ENCODE peak calls at places on chromosomes 4 and X, in five cellular contexts. F is pancreas, N is cardiac muscle cell, M is lung, R is tibial nerve. V is an unnamed sample. For H3K27me3, the result is how much of the 10 kb centered on the place peaks cover.

GRCh38 chr4:142801966-142802365 is 44.1 kb downstream of the INPP4B start:
- DNase-seq in F (no peak), N (no peak), M (no peak), R (no peak), V (no peak)

GRCh38 chr4:165580379-165580905 is 201.6 kb downstream of the CPE start:
- DNase-seq in F (no peak), N (peak), M (no peak), R (no peak), V (no peak)

GRCh38 chr4:139530833-139531427 is 25.1 kb downstream of the SETD7 start:
- DNase-seq in F (peak), N (peak), M (peak), R (no peak), V (peak)

GRCh38 chr4:24809376-24809775 is 14.0 kb downstream of the SOD3 start:
- DNase-seq in F (no peak), N (no peak), M (no peak), R (no peak), V (no peak)

GRCh38 chr4:118086334-118086733 is 52.0 kb downstream of the NDST3 start:
- DNase-seq in F (no peak), N (peak), M (no peak), R (no peak), V (peak)

GRCh38 chrX:7586126-7586525 is 256.8 kb upstream of the VCX start:
- DNase-seq in F (no peak), N (no peak), M (no peak), R (no peak), V (no peak)

GRCh38 chrX:129739591-129739990 is 812 bp downstream of the XPNPEP2 start:
- DNase-seq in F (no peak), N (peak), M (no peak), R (no peak), V (no peak)

GRCh38 chrX:49053223-49054072 is 5.4 kb upstream of the CCDC120 start:
- DNase-seq in F (peak), N (peak), M (peak), R (no peak), V (no peak)

GRCh38 chr4:85761803-85762202 is 286.9 kb downstream of the ARHGAP24 start:
- DNase-seq in F (peak), N (peak), M (no peak), R (peak), V (no peak)

GRCh38 chrX:1442016-1442665 is 10.6 kb downstream of the ASMTL start:
- DNase-seq in F (peak), N (no peak), M (no peak), R (no peak), V (peak)

GRCh38 chrX:85326234-85327059 is 53.0 kb downstream of the POF1B start:
- DNase-seq in F (no peak), N (no peak), M (no peak), R (no peak), V (peak)

GRCh38 chr4:13700196-13701140 is 72.9 kb upstream of the BOD1L1 start:
- DNase-seq in F (no peak), N (peak), M (no peak), R (no peak), V (no peak)

GRCh38 chr4:113141901-113142346 is 92.5 kb downstream of the ANK2 start:
- DNase-seq in F (no peak), N (peak), M (no peak), R (no peak), V (no peak)

GRCh38 chrX:20042221-20042620 is 51.4 kb upstream of the BCLAF3 start:
- DNase-seq in F (no peak), N (no peak), M (no peak), R (no peak), V (no peak)

GRCh38 chrX:48045410-48046311 is 25.8 kb downstream of the ZNF630 start:
- DNase-seq in F (no peak), N (peak), M (peak), R (no peak), V (no peak)

GRCh38 chr4:103032575-103032974 is 13.1 kb upstream of the SLC9B1 start:
- DNase-seq in F (no peak), N (peak), M (no peak), R (no peak), V (no peak)
- TF ChIP-seq CTCF in F (peak), N (peak), M (no peak), R (no peak), V (no peak)

GRCh38 chrX:41002021-41002420 is 83.2 kb upstream of the USP9X start:
- DNase-seq in F (no peak), N (no peak), M (no peak), R (no peak), V (no peak)

GRCh38 chrX:40998123-40998522 is 87.1 kb upstream of the USP9X start:
- DNase-seq in F (no peak), N (no peak), M (no peak), R (no peak), V (no peak)

GRCh38 chrX:41001327-41001726 is 83.9 kb upstream of the USP9X start:
- DNase-seq in F (no peak), N (peak), M (no peak), R (no peak), V (no peak)

DNA sequence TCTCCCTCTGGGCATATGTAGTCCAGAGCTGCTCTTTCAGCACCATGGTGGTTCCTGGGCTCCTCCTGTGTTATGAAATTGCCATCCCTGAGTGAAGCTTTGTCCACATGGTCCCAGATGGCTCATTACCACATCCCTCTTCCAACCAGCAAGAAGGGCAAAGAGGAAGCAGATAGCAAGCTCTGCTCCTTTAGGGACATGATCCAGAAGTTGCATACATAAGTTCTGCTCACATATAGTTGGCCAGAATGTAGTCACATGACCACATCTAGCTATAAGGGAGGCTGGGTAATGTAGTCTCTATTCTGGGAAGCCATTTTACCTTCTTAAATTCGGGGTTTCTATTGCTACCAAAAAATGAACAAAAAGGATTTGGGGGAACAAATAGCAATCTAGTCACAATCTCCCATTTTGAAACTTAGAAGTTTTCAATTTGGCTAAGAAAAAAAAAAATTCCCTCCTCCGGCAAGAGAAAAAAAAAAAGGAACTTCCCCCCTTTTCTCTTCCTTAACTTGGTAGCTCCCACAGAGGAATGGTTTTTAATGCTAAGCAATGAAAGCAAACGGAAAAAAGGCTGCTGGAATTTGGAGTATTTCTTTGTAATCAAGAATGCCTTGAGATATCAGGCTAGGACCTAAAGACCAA is 88.2 kb upstream of the USP9X start:
- DNase-seq in F (no peak), N (peak), M (no peak), R (no peak), V (no peak)
- H3K4me3 ChIP-seq in F (no peak), N (no peak), M (no peak), R (no peak), V (peak)

GRCh38 chr4:4865705-4866123 is 6.2 kb downstream of the MSX1 start:
- DNase-seq in F (no peak), N (no peak), M (no peak), R (no peak), V (no peak)

GRCh38 chr4:4866124-4866832 is 6.8 kb downstream of the MSX1 start:
- DNase-seq in F (no peak), N (peak), M (no peak), R (no peak), V (no peak)

GRCh38 chr4:4864443-4864939 is 5.0 kb downstream of the MSX1 start:
- DNase-seq in F (no peak), N (no peak), M (no peak), R (no peak), V (no peak)

GRCh38 chr4:4866833-4867744 is 7.6 kb downstream of the MSX1 start:
- DNase-seq in F (no peak), N (peak), M (no peak), R (no peak), V (no peak)

GRCh38 chr4:4864940-4865704 is 5.7 kb downstream of the MSX1 start:
- DNase-seq in F (no peak), N (no peak), M (no peak), R (no peak), V (no peak)
- H3K27me3 ChIP-seq in F (under half), N (half or more), M (under half), R (under half), V (half or more)

DNA sequence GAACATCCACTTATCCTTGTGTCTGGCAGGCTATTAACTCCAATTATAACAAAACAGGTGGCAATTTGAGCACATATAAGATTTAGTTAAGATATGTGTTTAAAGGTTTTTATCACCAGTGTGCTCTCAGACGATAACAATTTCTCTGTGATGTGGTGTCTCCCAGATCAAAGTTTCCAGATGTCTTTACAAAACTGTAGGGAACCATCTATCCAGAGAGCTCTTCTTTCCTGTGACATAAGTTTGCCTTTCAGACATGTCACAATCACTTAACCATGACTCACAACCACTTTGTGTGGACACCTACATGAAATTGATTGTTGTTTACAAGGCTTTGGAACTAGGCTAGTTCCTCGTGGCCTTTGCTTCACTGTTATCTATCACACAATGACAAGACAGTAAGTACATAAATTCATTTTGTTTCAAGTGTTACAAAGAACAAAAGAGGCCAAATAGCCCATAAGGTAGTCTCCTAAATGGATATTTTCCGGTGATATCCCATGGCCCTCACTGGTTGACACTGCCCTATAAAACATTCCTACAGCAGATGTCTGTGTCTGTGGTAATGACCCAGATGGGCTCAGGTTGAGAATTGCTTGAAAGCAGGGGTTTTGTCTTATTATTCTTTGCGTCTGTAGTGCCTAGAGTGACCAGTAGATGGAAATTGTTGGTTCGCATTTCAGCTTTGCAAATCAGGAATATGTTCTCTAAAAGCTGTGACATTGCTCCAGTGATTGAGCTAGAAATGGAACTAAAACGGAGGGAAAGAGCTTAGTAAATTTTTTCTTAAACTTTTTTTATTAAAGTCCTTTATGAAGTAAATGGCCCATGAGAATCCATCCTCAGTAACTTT is 297.8 kb upstream of the FAM241A start:
- DNase-seq in F (no peak), N (peak), M (no peak), R (no peak), V (no peak)
- TF ChIP-seq CTCF in F (no peak), N (no peak), M (no peak), R (no peak), V (peak)